ENCODE peak calls at places on chromosomes 6 and 20, in seven cellular contexts. H is endothelial cell of umbilical vein, P is prostate gland, Q is HCT116, W is HL-60, L is stomach, V is suprapubic skin. F is an unnamed sample.

GRCh38 chr6:113626470-113626869 is 230.7 kb upstream of the MARCKS start:
- DNase-seq in Q (no peak), H (no peak), L (no peak), P (no peak), V (no peak), W (no peak), F (no peak)

GRCh38 chr6:163841326-163841725 is 426.8 kb downstream of the QKI start:
- DNase-seq in W (no peak), L (no peak), P (no peak), V (no peak), Q (no peak), H (no peak), F (no peak)

GRCh38 chr20:61391185-61391584 is 139.1 kb downstream of the CDH4 start:
- DNase-seq in W (no peak), P (no peak), Q (no peak), H (no peak), V (no peak), L (no peak), F (no peak)

GRCh38 chr20:44633187-44633851 is 18.2 kb downstream of the ADA start:
- DNase-seq in Q (no peak), V (no peak), L (no peak), W (no peak), H (no peak), P (no peak), F (no peak)

GRCh38 chr6:151738960-151739359 is 68.5 kb upstream of the ESR1 start:
- DNase-seq in H (no peak), L (no peak), V (no peak), W (no peak), Q (no peak), P (no peak), F (no peak)

GRCh38 chr6:105753184-105754097 is 332.7 kb upstream of the PRDM1 start:
- DNase-seq in V (no peak), W (no peak), Q (peak), L (peak), H (no peak), P (no peak), F (no peak)

GRCh38 chr6:105974981-105975380 is 111.2 kb upstream of the PRDM1 start:
- DNase-seq in P (no peak), W (no peak), H (no peak), V (no peak), Q (no peak), L (no peak), F (no peak)

GRCh38 chr6:159654483-159655098 is 38.5 kb downstream of the SOD2 start:
- DNase-seq in V (no peak), Q (peak), L (no peak), W (peak), P (no peak), H (peak), F (no peak)

GRCh38 chr20:46803446-46804020 is 91.1 kb upstream of the EYA2 start:
- DNase-seq in P (no peak), H (no peak), L (no peak), V (peak), Q (no peak), W (peak), F (no peak)

GRCh38 chr20:61832181-61832580 is 233.5 kb downstream of the TAF4 start:
- DNase-seq in Q (no peak), W (no peak), P (no peak), V (no peak), H (no peak), L (no peak), F (no peak)

GRCh38 chr6:35498407-35499045 is 1.6 kb upstream of the TEAD3 start:
- DNase-seq in P (no peak), Q (no peak), V (no peak), L (no peak), H (no peak), W (no peak), F (no peak)

GRCh38 chr20:35269055-35269781 is 8.7 kb downstream of the MMP24OS start:
- DNase-seq in H (peak), L (peak), V (peak), Q (no peak), P (peak), W (peak), F (peak)

GRCh38 chr6:43627008-43627825 is 1.8 kb downstream of the GTPBP2 start:
- DNase-seq in W (peak), V (peak), H (peak), L (peak), Q (peak), P (peak), F (peak)

GRCh38 chr20:61288331-61288784 is 36.3 kb downstream of the CDH4 start:
- DNase-seq in P (peak), V (no peak), Q (no peak), W (no peak), L (no peak), H (no peak), F (no peak)

GRCh38 chr6:38173909-38174308 is 354.4 kb downstream of the ZFAND3 start:
- DNase-seq in L (no peak), Q (no peak), P (no peak), V (no peak), W (no peak), H (no peak), F (no peak)

GRCh38 chr20:25296094-25297093 is 48.5 kb downstream of the PYGB start:
- DNase-seq in W (peak), Q (no peak), V (no peak), P (no peak), H (no peak), L (no peak), F (no peak)

GRCh38 chr6:82704048-82704447 is 340.4 kb downstream of the TPBG start:
- DNase-seq in V (no peak), L (no peak), Q (no peak), W (no peak), H (no peak), P (no peak), F (no peak)

GRCh38 chr6:121885399-121886152 is 450.1 kb downstream of the GJA1 start:
- DNase-seq in H (no peak), W (no peak), P (no peak), Q (no peak), V (no peak), L (no peak), F (no peak)

GRCh38 chr20:33677991-33678431 is 3.8 kb upstream of the NECAB3 start:
- DNase-seq in V (no peak), P (no peak), W (no peak), H (no peak), L (no peak), Q (no peak), F (no peak)

GRCh38 chr6:160427312-160428068 is 79.3 kb downstream of the SLC22A3 start:
- DNase-seq in V (no peak), P (no peak), W (no peak), H (no peak), L (no peak), Q (no peak), F (no peak)

GRCh38 chr6:28727559-28728211 is 196.1 kb downstream of the TRIM27 start:
- DNase-seq in Q (no peak), H (no peak), V (no peak), P (no peak), L (no peak), W (no peak), F (no peak)

GRCh38 chr6:133621751-133622150 is 267.2 kb upstream of the TCF21 start:
- DNase-seq in Q (no peak), L (no peak), H (no peak), P (no peak), V (no peak), W (no peak), F (no peak)

GRCh38 chr20:57629976-57630525 is 9.8 kb upstream of the ZBP1 start:
- DNase-seq in L (no peak), Q (no peak), W (no peak), H (no peak), P (no peak), V (no peak), F (no peak)

GRCh38 chr6:163255265-163255664 is 159.3 kb upstream of the QKI start:
- DNase-seq in L (no peak), P (no peak), V (no peak), H (no peak), W (no peak), Q (no peak), F (no peak)

GRCh38 chr20:3933126-3933684 is 44.0 kb downstream of the PANK2 start:
- DNase-seq in L (no peak), V (no peak), W (peak), H (no peak), P (no peak), Q (no peak), F (no peak)

GRCh38 chr6:54710430-54710829 is 136.1 kb upstream of the FAM83B start:
- DNase-seq in L (no peak), V (no peak), W (no peak), Q (no peak), H (no peak), P (peak), F (no peak)

GRCh38 chr20:50491926-50492634 is 18.1 kb upstream of the PTPN1 start:
- DNase-seq in H (no peak), V (no peak), W (no peak), Q (no peak), L (no peak), P (no peak), F (no peak)

GRCh38 chr6:116246089-116246488 is 7.8 kb downstream of the TSPYL4 start:
- DNase-seq in Q (no peak), V (no peak), P (no peak), W (no peak), L (no peak), H (peak), F (no peak)

GRCh38 chr6:131268303-131268702 is 133.0 kb downstream of the AKAP7 start:
- DNase-seq in Q (no peak), V (no peak), L (no peak), H (no peak), W (no peak), P (no peak), F (no peak)

GRCh38 chr6:77089776-77090175 is 373.5 kb downstream of the HTR1B start:
- DNase-seq in Q (no peak), H (no peak), P (no peak), V (no peak), L (no peak), W (no peak), F (no peak)

GRCh38 chr6:132818404-132819359 is 4.3 kb downstream of the RPS12 start:
- DNase-seq in P (no peak), Q (no peak), L (no peak), W (no peak), H (no peak), V (no peak), F (no peak)

GRCh38 chr6:82080767-82081166 is 166.8 kb downstream of the IBTK start:
- DNase-seq in W (no peak), H (no peak), P (no peak), L (no peak), Q (no peak), V (no peak), F (no peak)

GRCh38 chr6:108587258-108588059 is 26.7 kb downstream of the FOXO3 start:
- DNase-seq in Q (no peak), H (peak), W (no peak), L (no peak), P (no peak), V (no peak), F (no peak)

GRCh38 chr6:113047148-113047547 is 700.0 kb downstream of the RFPL4B start:
- DNase-seq in P (no peak), L (no peak), V (no peak), W (no peak), H (no peak), Q (no peak), F (no peak)

GRCh38 chr6:292506-293184 is 358 bp downstream of the DUSP22 start:
- DNase-seq in L (peak), P (peak), Q (no peak), H (peak), W (peak), V (peak), F (no peak)

GRCh38 chr6:142118926-142119325 is 13.8 kb upstream of the GJE1 start:
- DNase-seq in V (no peak), H (peak), L (no peak), P (no peak), W (no peak), Q (no peak), F (no peak)

GRCh38 chr20:58174708-58175287 is 53.7 kb downstream of the ANKRD60 start:
- DNase-seq in H (no peak), Q (no peak), W (no peak), L (no peak), P (no peak), V (no peak), F (no peak)

DNA sequence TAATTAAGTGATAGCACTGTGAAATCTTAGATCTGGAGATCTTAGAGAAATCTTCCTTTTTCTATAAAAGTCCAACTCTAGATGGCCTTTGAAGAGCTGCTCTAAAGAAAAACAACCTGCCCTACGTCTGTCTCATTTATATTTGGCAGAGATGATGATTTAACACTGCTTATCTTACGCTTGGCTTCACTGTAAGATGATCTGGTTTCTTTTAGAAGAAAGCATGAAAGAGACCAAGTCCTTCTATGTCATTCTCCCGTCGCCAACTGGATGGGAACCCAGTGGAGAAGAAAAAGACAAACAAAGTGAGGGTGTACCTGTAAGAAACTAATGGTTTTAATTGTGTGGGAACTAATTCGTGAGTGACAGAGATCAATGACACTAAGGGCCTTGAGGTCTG is 92.8 kb downstream of the MBOAT1 start:
- DNase-seq in W (no peak), Q (no peak), L (no peak), P (no peak), H (no peak), V (no peak), F (no peak)
- TF ChIP-seq POLR2AphosphoS5 in W (no peak), Q (no peak), L (no peak), P (no peak), H (no peak), V (no peak), F (no peak)

DNA sequence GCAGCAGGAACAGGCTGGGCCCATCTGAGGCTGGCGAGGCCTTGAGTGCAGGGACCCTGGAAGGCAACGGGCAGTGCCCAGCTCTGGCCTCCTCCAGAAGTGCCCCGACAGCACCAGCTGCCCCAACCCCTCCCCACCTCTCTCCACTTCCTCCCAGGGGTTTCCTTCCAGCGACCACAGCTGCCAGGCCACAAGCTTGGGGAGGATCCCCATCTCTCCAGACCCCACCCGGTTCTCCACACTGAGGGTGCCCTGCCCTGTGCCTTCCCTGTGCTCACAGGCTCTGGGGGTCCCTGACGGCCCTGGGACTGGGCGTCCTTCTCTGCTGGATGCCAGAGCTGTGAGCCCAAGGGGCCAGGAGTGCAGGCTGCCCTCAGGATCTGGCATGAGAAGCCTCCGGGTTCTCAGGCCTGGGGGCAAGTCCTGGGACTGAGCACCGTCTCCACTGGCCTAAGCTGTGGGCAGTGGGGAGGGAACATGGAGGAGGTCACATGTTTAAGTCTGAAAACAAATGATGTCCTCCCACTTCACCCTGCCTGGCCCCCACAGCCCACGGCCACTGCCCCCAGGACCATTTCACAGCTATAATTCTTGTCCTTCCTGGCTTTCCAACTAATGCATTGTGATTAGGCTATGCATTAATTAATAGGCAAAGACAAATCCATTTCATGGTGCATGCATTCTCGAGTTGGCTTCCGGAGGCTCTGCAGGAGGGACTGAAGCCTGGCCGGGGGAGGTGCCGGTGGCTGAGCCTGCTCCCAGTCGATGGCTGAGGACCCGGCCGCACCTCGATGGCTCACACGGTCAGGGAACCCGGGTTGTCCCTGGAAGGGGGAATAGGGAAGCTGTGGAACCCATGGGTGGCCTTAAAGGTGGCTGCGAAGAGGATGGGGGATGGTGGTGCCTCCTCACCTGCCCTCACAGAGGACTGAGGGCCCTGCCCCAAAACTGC is 24.4 kb downstream of the BHLHE23 start:
- DNase-seq in Q (no peak), L (no peak), P (no peak), W (peak), V (no peak), H (no peak), F (no peak)
- H3K4me3 ChIP-seq in Q (no peak), L (no peak), P (no peak), W (no peak), V (no peak), H (no peak), F (no peak)

DNA sequence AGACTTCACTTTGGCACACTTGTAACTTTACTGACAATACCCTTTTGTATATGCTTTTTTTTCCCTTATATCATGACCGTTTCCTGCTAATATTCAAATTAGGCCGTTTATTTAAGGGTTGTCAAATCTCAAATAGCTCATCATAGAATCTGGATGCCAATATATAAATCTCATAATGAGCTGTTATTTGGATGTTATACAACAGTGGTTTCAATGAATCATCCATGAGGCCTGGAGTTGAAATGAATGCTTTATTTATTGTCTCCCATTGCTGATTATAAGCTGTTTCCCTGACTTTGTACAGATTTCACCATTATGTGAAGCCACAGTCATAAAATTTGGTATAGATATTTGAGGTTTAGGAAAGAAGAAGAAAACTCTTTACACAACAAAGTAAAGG is 256.1 kb downstream of the PLCB1 start:
- DNase-seq in V (no peak), H (peak), W (no peak), Q (no peak), P (no peak), L (no peak), F (no peak)
- TF ChIP-seq POLR2AphosphoS5 in V (no peak), H (no peak), W (no peak), Q (no peak), P (no peak), L (no peak), F (no peak)

DNA sequence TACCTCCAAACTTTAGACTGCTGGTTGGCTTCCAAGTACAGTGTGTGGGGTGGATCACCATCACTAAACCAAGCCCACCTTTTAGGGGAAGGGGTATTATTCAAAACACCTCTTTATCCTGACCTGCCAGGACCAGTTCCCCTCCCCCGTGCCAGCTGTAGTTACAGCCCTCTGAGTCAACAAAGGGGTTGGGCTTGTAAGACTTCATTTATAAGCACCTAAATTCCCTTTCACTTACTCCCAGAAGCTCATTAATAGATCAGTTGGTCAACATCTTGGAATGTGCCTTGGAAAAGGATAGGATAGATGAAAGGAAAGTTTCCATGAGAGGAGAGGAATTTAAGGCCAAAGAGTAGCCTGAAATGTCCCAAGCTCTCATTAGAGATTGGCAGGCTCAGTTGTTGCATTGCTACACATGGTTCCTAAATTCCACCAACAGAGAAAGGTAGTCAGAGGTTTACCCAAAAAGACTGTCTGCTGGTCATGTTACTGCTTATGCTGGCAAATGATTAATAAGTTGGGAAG is 59.2 kb downstream of the TNFAIP3 start:
- DNase-seq in P (peak), L (no peak), Q (peak), V (no peak), W (no peak), H (peak), F (no peak)
- H3K4me3 ChIP-seq in P (no peak), L (no peak), Q (no peak), V (no peak), W (no peak), H (no peak), F (no peak)